ENCODE peak calls at places on chromosomes 6 and 20, in ten cellular contexts. R is fibroblast of lung, K is astrocyte of the spinal cord, L is HFFc6, H is A549, X is HCT116, Q is right lobe of liver, C is mucosa of descending colon, J is D721Med, I is IMR-90. F is an unnamed sample.

GRCh38 chr6:134746125-134746524 is 203.8 kb downstream of the ALDH8A1 start:
- DNase-seq in J (no peak), X (peak), K (no peak), R (no peak), C (no peak), L (no peak), I (no peak), Q (no peak), H (no peak), F (no peak)

GRCh38 chr20:9179193-9179802 is 110.4 kb downstream of the PLCB4 start:
- DNase-seq in J (no peak), X (no peak), C (no peak), L (peak), K (peak), H (no peak), Q (no peak), I (peak), R (peak), F (peak)

GRCh38 chr20:50227506-50227905 is 36.9 kb downstream of the CEBPB start:
- DNase-seq in H (no peak), J (no peak), L (no peak), X (no peak), C (no peak), Q (no peak), R (no peak), I (peak), K (no peak), F (no peak)

GRCh38 chr6:55777461-55777860 is 97.9 kb downstream of the BMP5 start:
- DNase-seq in Q (no peak), X (no peak), I (peak), R (peak), K (no peak), C (no peak), H (no peak), J (no peak), L (no peak), F (peak)

GRCh38 chr6:84137051-84137375 is 90.4 kb downstream of the CEP162 start:
- DNase-seq in X (peak), L (no peak), Q (no peak), I (peak), H (no peak), C (no peak), J (no peak), K (peak), R (peak), F (no peak)

GRCh38 chr20:2142649-2143048 is 41.0 kb downstream of the STK35 start:
- DNase-seq in K (no peak), R (no peak), H (no peak), I (no peak), X (no peak), L (no peak), J (no peak), Q (no peak), C (no peak), F (no peak)

GRCh38 chr6:166598441-166599138 is 12.1 kb upstream of the RAMACL start:
- DNase-seq in K (peak), X (no peak), L (peak), C (no peak), R (peak), I (peak), J (no peak), H (no peak), Q (no peak), F (peak)

GRCh38 chr20:6162239-6162638 is 39.4 kb upstream of the FERMT1 start:
- DNase-seq in C (no peak), Q (peak), K (peak), R (peak), X (no peak), L (no peak), H (no peak), J (no peak), I (no peak), F (peak)

GRCh38 chr6:88008821-88009220 is 38.8 kb upstream of the SPACA1 start:
- DNase-seq in X (no peak), H (no peak), R (no peak), Q (no peak), J (no peak), C (no peak), K (peak), I (no peak), L (no peak), F (peak)

GRCh38 chr6:37131104-37131959 is 38.6 kb upstream of the PIM1 start:
- DNase-seq in X (no peak), L (no peak), I (no peak), H (peak), C (peak), R (peak), K (peak), Q (peak), J (no peak), F (peak)

GRCh38 chr6:11201015-11201414 is 31.5 kb downstream of the NEDD9 start:
- DNase-seq in I (no peak), X (no peak), J (no peak), L (no peak), H (no peak), R (no peak), Q (no peak), K (no peak), C (no peak), F (no peak)

GRCh38 chr6:12296255-12296573 is 6.1 kb downstream of the EDN1 start:
- DNase-seq in C (no peak), J (no peak), I (peak), R (peak), K (peak), H (peak), X (no peak), Q (no peak), L (peak), F (peak)

GRCh38 chr6:63516186-63516944 is 55.9 kb upstream of the LOC128125822 start:
- DNase-seq in H (no peak), I (no peak), C (no peak), K (no peak), Q (no peak), L (no peak), J (no peak), R (no peak), X (peak), F (no peak)

GRCh38 chr20:59583428-59584277 is 20.7 kb upstream of the PHACTR3 start:
- DNase-seq in X (no peak), I (no peak), Q (no peak), H (no peak), R (no peak), K (no peak), L (no peak), C (no peak), J (no peak), F (peak)

GRCh38 chr20:32355417-32355841 is 2.7 kb upstream of the ASXL1 start:
- DNase-seq in I (no peak), J (no peak), K (peak), Q (no peak), H (no peak), C (no peak), X (no peak), L (no peak), R (no peak), F (no peak)

GRCh38 chr20:13199279-13199678 is 21.8 kb upstream of the ISM1 start:
- DNase-seq in Q (no peak), L (no peak), I (no peak), J (no peak), R (no peak), H (no peak), X (no peak), C (no peak), K (no peak), F (no peak)

GRCh38 chr6:21099338-21100314 is 493.9 kb upstream of the SOX4 start:
- DNase-seq in H (no peak), X (no peak), C (no peak), R (no peak), J (no peak), Q (no peak), L (no peak), I (no peak), K (no peak), F (no peak)

GRCh38 chr20:61724376-61724775 is 341.3 kb downstream of the TAF4 start:
- DNase-seq in R (no peak), C (no peak), X (no peak), K (peak), I (no peak), J (no peak), Q (no peak), L (no peak), H (peak), F (no peak)

GRCh38 chr6:23027281-23027680 is 457.9 kb downstream of the HDGFL1 start:
- DNase-seq in I (no peak), Q (no peak), X (no peak), R (no peak), C (no peak), L (no peak), J (no peak), H (no peak), K (no peak), F (no peak)

GRCh38 chr6:121694389-121695185 is 259.1 kb downstream of the GJA1 start:
- DNase-seq in X (no peak), K (peak), Q (no peak), L (no peak), C (no peak), R (peak), J (no peak), H (no peak), I (peak), F (peak)

GRCh38 chr6:160013987-160014868 is 45.3 kb downstream of the IGF2R start:
- DNase-seq in L (peak), Q (no peak), K (peak), I (peak), H (no peak), C (no peak), X (no peak), R (no peak), J (no peak), F (peak)

GRCh38 chr6:21597706-21598273 is 4.2 kb downstream of the SOX4 start:
- DNase-seq in H (no peak), X (no peak), C (no peak), Q (no peak), K (peak), R (peak), J (no peak), L (peak), I (no peak), F (peak)

GRCh38 chr20:37336369-37337207 is 9.4 kb upstream of the SRC start:
- DNase-seq in C (peak), J (no peak), H (no peak), R (no peak), X (no peak), Q (peak), L (no peak), I (peak), K (no peak), F (peak)

GRCh38 chr6:70270287-70271005 is 32.4 kb downstream of the COL9A1 start:
- DNase-seq in I (no peak), K (no peak), R (no peak), C (no peak), H (no peak), Q (no peak), X (no peak), L (no peak), J (no peak), F (no peak)

GRCh38 chr6:12279322-12280098 is 10.7 kb upstream of the EDN1 start:
- DNase-seq in L (no peak), C (no peak), I (no peak), Q (no peak), K (no peak), X (no peak), R (no peak), H (no peak), J (no peak), F (peak)

GRCh38 chr20:24918579-24919566 is 30.2 kb upstream of the CST7 start:
- DNase-seq in J (no peak), R (no peak), I (no peak), H (no peak), X (no peak), L (no peak), C (no peak), Q (no peak), K (no peak), F (no peak)

GRCh38 chr6:105805581-105806023 is 280.5 kb upstream of the PRDM1 start:
- DNase-seq in I (peak), K (no peak), H (no peak), J (no peak), C (no peak), L (peak), X (no peak), Q (no peak), R (peak), F (peak)

GRCh38 chr6:78589426-78589825 is 277.9 kb upstream of the IRAK1BP1 start:
- DNase-seq in Q (no peak), H (no peak), J (no peak), L (no peak), K (no peak), X (no peak), I (no peak), R (no peak), C (no peak), F (peak)

GRCh38 chr6:161219336-161220079 is 54.4 kb downstream of the AGPAT4 start:
- DNase-seq in Q (no peak), I (no peak), X (no peak), C (no peak), J (no peak), H (no peak), K (no peak), R (no peak), L (no peak), F (no peak)

GRCh38 chr6:3715285-3715684 is 36.2 kb downstream of the PXDC1 start:
- DNase-seq in I (no peak), X (no peak), L (no peak), H (no peak), R (no peak), Q (no peak), C (no peak), K (no peak), J (no peak), F (no peak)

GRCh38 chr20:59031326-59032022 is 661 bp downstream of the ATP5F1E start:
- DNase-seq in R (no peak), L (no peak), I (no peak), Q (no peak), J (no peak), K (no peak), H (no peak), X (no peak), C (no peak), F (peak)

GRCh38 chr6:37485259-37485658 is 14.4 kb downstream of the CCDC167 start:
- DNase-seq in I (no peak), X (no peak), R (no peak), Q (no peak), H (peak), J (no peak), L (no peak), C (no peak), K (no peak), F (no peak)

GRCh38 chr20:51624157-51624731 is 81.7 kb upstream of the NFATC2 start:
- DNase-seq in X (peak), Q (peak), R (peak), H (peak), K (peak), L (peak), I (peak), J (peak), C (no peak), F (peak)
- TF ChIP-seq CTCF in X (peak), Q (peak), R (peak), H (peak), K (peak), L (peak), I (peak), J (peak), C (peak), F (peak)

GRCh38 chr6:13563009-13563408 is 11.4 kb upstream of the SIRT5 start:
- DNase-seq in I (no peak), K (no peak), H (no peak), Q (no peak), L (no peak), J (no peak), X (no peak), C (no peak), R (no peak), F (no peak)
- TF ChIP-seq CTCF in I (no peak), K (no peak), H (no peak), Q (no peak), L (no peak), J (no peak), X (no peak), C (no peak), R (no peak), F (no peak)

GRCh38 chr20:21511850-21512633 is 1.8 kb downstream of the NKX2-2 start:
- DNase-seq in I (no peak), C (no peak), Q (no peak), J (no peak), H (no peak), K (no peak), L (no peak), R (no peak), X (no peak), F (no peak)
- TF ChIP-seq CTCF in I (no peak), C (no peak), Q (no peak), J (no peak), H (no peak), K (no peak), L (no peak), R (no peak), X (no peak), F (no peak)

DNA sequence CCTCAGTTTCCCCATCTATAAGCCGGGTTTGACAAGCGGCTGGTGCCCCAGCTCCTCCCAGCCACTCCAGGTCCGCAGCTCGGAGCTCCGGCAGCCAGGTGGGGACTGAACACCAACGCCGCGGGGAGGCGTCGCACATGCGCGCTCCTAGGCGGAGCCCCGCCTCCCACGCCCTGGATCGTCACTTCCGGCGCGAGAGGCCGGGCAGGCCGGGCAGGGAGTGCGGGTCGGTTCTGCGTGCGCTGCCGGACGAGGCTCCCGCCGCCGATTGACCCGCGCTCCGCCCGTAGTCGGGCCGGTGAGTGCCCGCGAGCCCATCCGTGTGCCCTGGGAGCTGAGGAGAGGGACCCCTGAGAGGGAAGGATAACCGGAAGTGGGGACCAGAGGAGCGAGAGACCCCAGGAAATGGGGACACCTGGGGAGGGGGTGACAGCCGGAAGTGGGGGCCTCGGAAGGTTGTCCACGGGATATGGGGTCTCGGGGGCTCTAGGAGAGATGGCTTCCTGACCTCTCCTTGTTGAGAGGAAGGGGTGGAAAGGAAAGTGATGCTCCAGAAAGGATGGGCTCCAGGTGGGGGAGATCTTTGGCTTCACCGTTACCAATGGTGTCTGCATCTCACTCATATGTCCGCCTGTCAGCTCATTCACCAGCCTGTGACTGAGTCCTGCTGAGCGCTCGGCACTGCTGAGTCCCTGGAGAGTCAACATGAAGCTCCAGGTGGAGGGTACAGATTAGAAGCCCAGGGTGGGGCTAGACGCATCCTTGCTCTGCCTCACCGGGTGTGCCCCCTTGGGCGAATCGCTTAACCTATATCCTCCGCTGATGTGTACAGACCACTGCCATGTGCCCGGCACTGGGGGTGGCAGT is at the start of gene TTPAL:
- DNase-seq in I (peak), X (peak), H (peak), J (peak), R (peak), Q (peak), C (peak), K (peak), L (peak), F (peak)
- TF ChIP-seq CTCF in I (peak), X (peak), H (peak), J (peak), R (no peak), Q (peak), C (peak), K (peak), L (peak), F (peak)

F was measured in fibroblast of mammary gland.